ENCODE peak calls at places on chromosome 12, in seven cellular contexts. One of them, this sample, is unnamed.

GRCh38 chr12:65876898-65877721 is 52.8 kb downstream of the HMGA2 start:
- DNase-seq in ovary: no peak
- DNase-seq in neural progenitor cell: peak; percentile 60
- DNase-seq in body of pancreas: peak; percentile 32
- DNase-seq in lower lobe of right lung: no peak
- DNase-seq in H9: peak; percentile 44
- DNase-seq in CD8-positive, alpha-beta memory T cell: no peak
- DNase-seq in this sample: no peak

GRCh38 chr12:3655331-3655900 is 97.5 kb downstream of the CRACR2A start:
- DNase-seq in ovary: no peak
- DNase-seq in neural progenitor cell: peak; percentile 57
- DNase-seq in body of pancreas: no peak
- DNase-seq in lower lobe of right lung: no peak
- DNase-seq in H9: peak; percentile 80
- DNase-seq in CD8-positive, alpha-beta memory T cell: no peak
- DNase-seq in this sample: no peak

GRCh38 chr12:3520168-3520567 is 29.2 kb downstream of the PRMT8 start:
- DNase-seq in ovary: no peak
- DNase-seq in neural progenitor cell: no peak
- DNase-seq in body of pancreas: peak; percentile 76
- DNase-seq in lower lobe of right lung: no peak
- DNase-seq in H9: peak; percentile 27
- DNase-seq in CD8-positive, alpha-beta memory T cell: no peak
- DNase-seq in this sample: no peak

GRCh38 chr12:98908866-98909265 is 263.8 kb downstream of the APAF1 start:
- DNase-seq in ovary: no peak
- DNase-seq in neural progenitor cell: no peak
- DNase-seq in body of pancreas: no peak
- DNase-seq in lower lobe of right lung: no peak
- DNase-seq in H9: no peak
- DNase-seq in CD8-positive, alpha-beta memory T cell: no peak
- DNase-seq in this sample: no peak

GRCh38 chr12:68611094-68611818 is 557 bp downstream of the RAP1B start:
- DNase-seq in ovary: peak; percentile 73
- DNase-seq in neural progenitor cell: peak; percentile 84
- DNase-seq in body of pancreas: peak; percentile 61
- DNase-seq in lower lobe of right lung: peak; percentile 80
- DNase-seq in H9: peak; percentile 51
- DNase-seq in CD8-positive, alpha-beta memory T cell: peak; percentile 31
- DNase-seq in this sample: peak; percentile 55

GRCh38 chr12:55142896-55143870 is 17.0 kb downstream of the OR9K2 start:
- DNase-seq in ovary: no peak
- DNase-seq in neural progenitor cell: peak; percentile 86
- DNase-seq in body of pancreas: peak; percentile 34
- DNase-seq in lower lobe of right lung: no peak
- DNase-seq in H9: peak; percentile 69
- DNase-seq in CD8-positive, alpha-beta memory T cell: peak; percentile 4
- DNase-seq in this sample: peak; percentile 70

GRCh38 chr12:8951744-8952143 is 2.3 kb upstream of the M6PR start:
- DNase-seq in ovary: no peak
- DNase-seq in neural progenitor cell: no peak
- DNase-seq in body of pancreas: no peak
- DNase-seq in lower lobe of right lung: no peak
- DNase-seq in H9: no peak
- DNase-seq in CD8-positive, alpha-beta memory T cell: peak; percentile 12
- DNase-seq in this sample: no peak

GRCh38 chr12:104691661-104692334 is 235.1 kb downstream of the CHST11 start:
- DNase-seq in ovary: no peak
- DNase-seq in neural progenitor cell: no peak
- DNase-seq in body of pancreas: no peak
- DNase-seq in lower lobe of right lung: no peak
- DNase-seq in H9: no peak
- DNase-seq in CD8-positive, alpha-beta memory T cell: no peak
- DNase-seq in this sample: no peak

GRCh38 chr12:72832024-72832423 is 559.9 kb downstream of the TRHDE start:
- DNase-seq in ovary: no peak
- DNase-seq in neural progenitor cell: no peak
- DNase-seq in body of pancreas: no peak
- DNase-seq in lower lobe of right lung: no peak
- DNase-seq in H9: no peak
- DNase-seq in CD8-positive, alpha-beta memory T cell: no peak
- DNase-seq in this sample: no peak

GRCh38 chr12:42094277-42094676 is 50.4 kb downstream of the GXYLT1 start:
- DNase-seq in ovary: no peak
- DNase-seq in neural progenitor cell: no peak
- DNase-seq in body of pancreas: no peak
- DNase-seq in lower lobe of right lung: no peak
- DNase-seq in H9: peak; percentile 47
- DNase-seq in CD8-positive, alpha-beta memory T cell: peak; percentile 24
- DNase-seq in this sample: no peak

GRCh38 chr12:12939888-12940287 is 12.1 kb downstream of the GPRC5D start:
- DNase-seq in ovary: no peak
- DNase-seq in neural progenitor cell: no peak
- DNase-seq in body of pancreas: no peak
- DNase-seq in lower lobe of right lung: no peak
- DNase-seq in H9: no peak
- DNase-seq in CD8-positive, alpha-beta memory T cell: no peak
- DNase-seq in this sample: no peak

GRCh38 chr12:99772274-99772673 is 124.7 kb downstream of the GARIN6 start:
- DNase-seq in ovary: no peak
- DNase-seq in neural progenitor cell: no peak
- DNase-seq in body of pancreas: no peak
- DNase-seq in lower lobe of right lung: no peak
- DNase-seq in H9: no peak
- DNase-seq in CD8-positive, alpha-beta memory T cell: no peak
- DNase-seq in this sample: no peak

GRCh38 chr12:80000831-80001230 is 65.9 kb upstream of the PPP1R12A start:
- DNase-seq in ovary: no peak
- DNase-seq in neural progenitor cell: no peak
- DNase-seq in body of pancreas: no peak
- DNase-seq in lower lobe of right lung: no peak
- DNase-seq in H9: no peak
- DNase-seq in CD8-positive, alpha-beta memory T cell: no peak
- DNase-seq in this sample: no peak

GRCh38 chr12:122454250-122454721 is 31.8 kb upstream of the CLIP1 start:
- DNase-seq in ovary: no peak
- DNase-seq in neural progenitor cell: no peak
- DNase-seq in body of pancreas: no peak
- DNase-seq in lower lobe of right lung: no peak
- DNase-seq in H9: no peak
- DNase-seq in CD8-positive, alpha-beta memory T cell: no peak
- DNase-seq in this sample: no peak

GRCh38 chr12:23640754-23641153 is 308.7 kb downstream of the SOX5 start:
- DNase-seq in ovary: no peak
- DNase-seq in neural progenitor cell: peak; percentile 91
- DNase-seq in body of pancreas: no peak
- DNase-seq in lower lobe of right lung: no peak
- DNase-seq in H9: peak; percentile 64
- DNase-seq in CD8-positive, alpha-beta memory T cell: no peak
- DNase-seq in this sample: no peak

GRCh38 chr12:88207921-88208640 is 66.0 kb downstream of the TMTC3 start:
- DNase-seq in ovary: no peak
- DNase-seq in neural progenitor cell: no peak
- DNase-seq in body of pancreas: no peak
- DNase-seq in lower lobe of right lung: no peak
- DNase-seq in H9: no peak
- DNase-seq in CD8-positive, alpha-beta memory T cell: no peak
- DNase-seq in this sample: no peak

GRCh38 chr12:49432616-49433015 is 65.4 kb downstream of the SPATS2 start:
- DNase-seq in ovary: no peak
- DNase-seq in neural progenitor cell: no peak
- DNase-seq in body of pancreas: no peak
- DNase-seq in lower lobe of right lung: no peak
- DNase-seq in H9: no peak
- DNase-seq in CD8-positive, alpha-beta memory T cell: no peak
- DNase-seq in this sample: no peak

GRCh38 chr12:113407931-113408585 is 4.4 kb upstream of the SDS start:
- DNase-seq in ovary: peak; percentile 45
- DNase-seq in neural progenitor cell: no peak
- DNase-seq in body of pancreas: no peak
- DNase-seq in lower lobe of right lung: peak; percentile 2
- DNase-seq in H9: no peak
- DNase-seq in CD8-positive, alpha-beta memory T cell: no peak
- DNase-seq in this sample: no peak

GRCh38 chr12:5138845-5139244 is 95.2 kb downstream of the KCNA5 start:
- DNase-seq in ovary: no peak
- DNase-seq in neural progenitor cell: no peak
- DNase-seq in body of pancreas: no peak
- DNase-seq in lower lobe of right lung: no peak
- DNase-seq in H9: no peak
- DNase-seq in CD8-positive, alpha-beta memory T cell: no peak
- DNase-seq in this sample: no peak

GRCh38 chr12:91870872-91871707 is 274.6 kb downstream of the BTG1 start:
- DNase-seq in ovary: no peak
- DNase-seq in neural progenitor cell: no peak
- DNase-seq in body of pancreas: no peak
- DNase-seq in lower lobe of right lung: no peak
- DNase-seq in H9: no peak
- DNase-seq in CD8-positive, alpha-beta memory T cell: no peak
- DNase-seq in this sample: no peak

GRCh38 chr12:19194963-19195362 is 65.4 kb downstream of the PLEKHA5 start:
- DNase-seq in ovary: no peak
- DNase-seq in neural progenitor cell: no peak
- DNase-seq in body of pancreas: no peak
- DNase-seq in lower lobe of right lung: no peak
- DNase-seq in H9: no peak
- DNase-seq in CD8-positive, alpha-beta memory T cell: no peak
- DNase-seq in this sample: no peak

GRCh38 chr12:24803406-24804245 is 145.3 kb downstream of the BCAT1 start:
- DNase-seq in ovary: no peak
- DNase-seq in neural progenitor cell: no peak
- DNase-seq in body of pancreas: no peak
- DNase-seq in lower lobe of right lung: no peak
- DNase-seq in H9: no peak
- DNase-seq in CD8-positive, alpha-beta memory T cell: no peak
- DNase-seq in this sample: no peak

DNA sequence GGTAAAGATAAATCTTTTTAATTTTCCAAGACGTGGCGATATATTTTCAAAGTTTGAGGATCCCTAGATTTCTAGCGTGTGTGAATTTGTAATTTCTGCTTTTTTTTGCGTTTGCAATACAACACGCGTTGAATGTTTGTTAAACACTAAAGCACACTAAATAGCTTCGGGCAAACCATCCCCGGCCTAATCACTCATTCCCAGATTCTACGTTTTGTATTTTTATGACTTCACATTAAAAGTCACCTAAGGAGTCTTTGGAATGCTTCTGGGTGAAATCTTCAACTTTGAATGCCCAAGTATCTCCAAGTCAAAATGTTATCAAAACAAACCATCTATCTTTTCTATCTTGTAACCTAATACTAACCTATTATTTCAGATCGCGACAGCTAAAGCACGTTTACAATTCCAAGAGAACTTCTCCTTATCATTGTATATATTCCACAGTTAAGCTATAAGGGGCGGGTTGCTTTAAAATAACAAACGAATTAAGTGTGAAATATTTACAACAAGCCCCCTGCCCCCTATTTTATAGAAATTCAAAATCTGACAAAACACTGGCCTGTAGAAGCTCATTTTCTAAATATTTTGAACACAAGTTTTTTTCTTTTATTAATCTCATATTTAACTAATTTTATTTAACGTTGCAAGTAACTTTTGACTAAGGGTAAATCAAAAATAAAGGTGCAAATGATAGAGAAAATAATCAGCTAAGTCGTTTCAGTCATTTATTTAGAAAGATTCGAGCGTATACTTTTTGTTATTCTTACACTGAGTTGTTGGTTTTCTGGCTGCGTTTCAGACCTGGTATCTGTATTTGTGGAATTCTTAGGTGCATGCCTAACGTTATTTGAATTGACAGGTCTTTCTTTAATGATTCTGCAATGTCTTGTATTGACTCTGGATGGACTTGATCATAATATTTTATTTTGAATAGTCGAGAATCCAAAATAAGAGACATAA is 1.2 kb downstream of the ALX1 start:
- DNase-seq in ovary: no peak
- DNase-seq in neural progenitor cell: no peak
- DNase-seq in body of pancreas: no peak
- DNase-seq in lower lobe of right lung: no peak
- DNase-seq in H9: no peak
- DNase-seq in CD8-positive, alpha-beta memory T cell: no peak
- DNase-seq in this sample: no peak
- H3K27ac ChIP-seq in ovary: no peak overlapping the region
- H3K27ac ChIP-seq in neural progenitor cell: peak overlapping the region; percentile 77
- H3K27ac ChIP-seq in body of pancreas: no peak overlapping the region
- H3K27ac ChIP-seq in lower lobe of right lung: no peak overlapping the region
- H3K27ac ChIP-seq in H9: peak overlapping the region; percentile 72
- H3K27ac ChIP-seq in CD8-positive, alpha-beta memory T cell: no peak overlapping the region
- H3K27ac ChIP-seq in this sample: no peak overlapping the region

GRCh38 chr12:64729909-64730584 is 29.2 kb downstream of the GNS start:
- DNase-seq in ovary: no peak
- DNase-seq in neural progenitor cell: no peak
- DNase-seq in body of pancreas: no peak
- DNase-seq in lower lobe of right lung: no peak
- DNase-seq in H9: no peak
- DNase-seq in CD8-positive, alpha-beta memory T cell: no peak
- DNase-seq in this sample: no peak
- H3K27ac ChIP-seq in ovary: no peak overlapping the region
- H3K27ac ChIP-seq in neural progenitor cell: no peak overlapping the region
- H3K27ac ChIP-seq in body of pancreas: no peak overlapping the region
- H3K27ac ChIP-seq in lower lobe of right lung: peak overlapping the region; percentile 32
- H3K27ac ChIP-seq in H9: no peak overlapping the region
- H3K27ac ChIP-seq in CD8-positive, alpha-beta memory T cell: peak overlapping the region; percentile 40
- H3K27ac ChIP-seq in this sample: no peak overlapping the region

DNA sequence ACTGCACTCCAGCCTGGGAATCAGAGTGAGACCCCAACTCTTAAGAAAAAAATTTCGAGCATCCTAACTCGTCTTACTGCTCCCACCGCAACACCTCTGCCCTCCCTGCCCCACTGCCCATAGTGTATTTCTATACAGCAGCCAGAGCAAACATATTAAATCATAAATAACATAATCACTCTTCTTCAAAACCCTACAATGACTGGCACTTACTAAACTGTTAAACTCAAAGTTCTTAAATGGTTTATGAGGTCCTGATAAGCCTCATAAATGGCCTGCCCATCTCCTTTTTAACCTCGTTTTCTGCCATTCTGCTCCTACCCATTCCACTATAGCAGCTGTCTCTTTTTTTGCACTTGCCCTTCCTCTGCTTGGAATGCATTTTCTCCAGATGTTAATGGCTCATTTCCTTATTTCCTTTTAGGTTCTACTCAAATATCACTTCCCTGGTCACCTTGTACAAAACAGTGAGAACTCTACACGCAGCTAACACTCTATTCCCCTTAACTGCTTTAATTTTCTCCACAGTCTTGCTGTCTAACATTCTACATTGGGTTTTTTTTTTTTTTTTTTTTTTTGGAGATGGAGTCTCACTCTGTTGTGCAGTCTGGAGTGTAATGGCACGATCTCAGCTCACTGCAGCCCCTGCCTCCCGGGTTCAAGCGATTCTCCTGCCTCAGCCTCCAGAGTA is 45.2 kb downstream of the CDK17 start:
- DNase-seq in ovary: no peak
- DNase-seq in neural progenitor cell: no peak
- DNase-seq in body of pancreas: no peak
- DNase-seq in lower lobe of right lung: no peak
- DNase-seq in H9: no peak
- DNase-seq in CD8-positive, alpha-beta memory T cell: no peak
- DNase-seq in this sample: no peak
- H3K27ac ChIP-seq in ovary: no peak overlapping the region
- H3K27ac ChIP-seq in neural progenitor cell: no peak overlapping the region
- H3K27ac ChIP-seq in body of pancreas: no peak overlapping the region
- H3K27ac ChIP-seq in lower lobe of right lung: no peak overlapping the region
- H3K27ac ChIP-seq in H9: no peak overlapping the region
- H3K27ac ChIP-seq in CD8-positive, alpha-beta memory T cell: no peak overlapping the region
- H3K27ac ChIP-seq in this sample: no peak overlapping the region

GRCh38 chr12:6215932-6216494 is 15.8 kb downstream of the CD9 start:
- DNase-seq in ovary: no peak
- DNase-seq in neural progenitor cell: no peak
- DNase-seq in body of pancreas: peak; percentile 97
- DNase-seq in lower lobe of right lung: peak; percentile 93
- DNase-seq in H9: peak; percentile 80
- DNase-seq in CD8-positive, alpha-beta memory T cell: no peak
- DNase-seq in this sample: no peak
- H3K27ac ChIP-seq in ovary: no peak overlapping the region
- H3K27ac ChIP-seq in neural progenitor cell: no peak overlapping the region
- H3K27ac ChIP-seq in body of pancreas: peak overlapping the region; percentile 75
- H3K27ac ChIP-seq in lower lobe of right lung: peak overlapping the region; percentile 86
- H3K27ac ChIP-seq in H9: peak overlapping the region; percentile 97
- H3K27ac ChIP-seq in CD8-positive, alpha-beta memory T cell: no peak overlapping the region
- H3K27ac ChIP-seq in this sample: peak overlapping the region; percentile 82